ENCODE peak calls at places on chromosomes 13 and 19, in ten cellular contexts. One of them, this sample, is unnamed. For H3K4me1, the result is how much of the 10 kb centered on the place peaks cover.

GRCh38 chr13:104181526-104182231 is 1115.5 kb upstream of the SLC10A2 start:
- DNase-seq in GM23338: peak
- DNase-seq in breast epithelium: no peak
- DNase-seq in left ventricle myocardium inferior: no peak
- DNase-seq in cardiac muscle cell: no peak
- DNase-seq in A549: no peak
- DNase-seq in mucosa of descending colon: no peak
- DNase-seq in gastrocnemius medialis: no peak
- DNase-seq in colonic mucosa: no peak
- DNase-seq in left lung: no peak
- DNase-seq in this sample: no peak

GRCh38 chr19:46924874-46925547 is 64.2 kb downstream of the ARHGAP35 start:
- DNase-seq in GM23338: no peak
- DNase-seq in breast epithelium: no peak
- DNase-seq in left ventricle myocardium inferior: no peak
- DNase-seq in cardiac muscle cell: no peak
- DNase-seq in A549: peak
- DNase-seq in mucosa of descending colon: no peak
- DNase-seq in gastrocnemius medialis: no peak
- DNase-seq in colonic mucosa: peak
- DNase-seq in left lung: no peak
- DNase-seq in this sample: peak

GRCh38 chr13:47239025-47239424 is 342.2 kb upstream of the HTR2A start:
- DNase-seq in GM23338: no peak
- DNase-seq in breast epithelium: no peak
- DNase-seq in left ventricle myocardium inferior: no peak
- DNase-seq in cardiac muscle cell: no peak
- DNase-seq in A549: no peak
- DNase-seq in mucosa of descending colon: no peak
- DNase-seq in gastrocnemius medialis: no peak
- DNase-seq in colonic mucosa: no peak
- DNase-seq in left lung: no peak
- DNase-seq in this sample: no peak

GRCh38 chr19:56170261-56170660 is 5.5 kb upstream of the GALP start:
- DNase-seq in GM23338: no peak
- DNase-seq in breast epithelium: no peak
- DNase-seq in left ventricle myocardium inferior: no peak
- DNase-seq in cardiac muscle cell: peak
- DNase-seq in A549: no peak
- DNase-seq in mucosa of descending colon: no peak
- DNase-seq in gastrocnemius medialis: no peak
- DNase-seq in colonic mucosa: no peak
- DNase-seq in left lung: peak
- DNase-seq in this sample: no peak

GRCh38 chr13:110127986-110128511 is 178.9 kb downstream of the COL4A1 start:
- DNase-seq in GM23338: no peak
- DNase-seq in breast epithelium: no peak
- DNase-seq in left ventricle myocardium inferior: no peak
- DNase-seq in cardiac muscle cell: no peak
- DNase-seq in A549: no peak
- DNase-seq in mucosa of descending colon: no peak
- DNase-seq in gastrocnemius medialis: no peak
- DNase-seq in colonic mucosa: no peak
- DNase-seq in left lung: no peak
- DNase-seq in this sample: no peak

GRCh38 chr19:56120371-56121179 is 520 bp downstream of the ZNF787 start:
- DNase-seq in GM23338: peak
- DNase-seq in breast epithelium: no peak
- DNase-seq in left ventricle myocardium inferior: peak
- DNase-seq in cardiac muscle cell: peak
- DNase-seq in A549: peak
- DNase-seq in mucosa of descending colon: peak
- DNase-seq in gastrocnemius medialis: peak
- DNase-seq in colonic mucosa: peak
- DNase-seq in left lung: peak
- DNase-seq in this sample: peak

GRCh38 chr13:87827479-87827878 is 156.3 kb downstream of the SLITRK5 start:
- DNase-seq in GM23338: no peak
- DNase-seq in breast epithelium: no peak
- DNase-seq in left ventricle myocardium inferior: no peak
- DNase-seq in cardiac muscle cell: peak
- DNase-seq in A549: no peak
- DNase-seq in mucosa of descending colon: no peak
- DNase-seq in gastrocnemius medialis: no peak
- DNase-seq in colonic mucosa: no peak
- DNase-seq in left lung: no peak
- DNase-seq in this sample: no peak

GRCh38 chr13:34577051-34577450 is 365.0 kb upstream of the NBEA start:
- DNase-seq in GM23338: no peak
- DNase-seq in breast epithelium: no peak
- DNase-seq in left ventricle myocardium inferior: no peak
- DNase-seq in cardiac muscle cell: peak
- DNase-seq in A549: no peak
- DNase-seq in mucosa of descending colon: no peak
- DNase-seq in gastrocnemius medialis: no peak
- DNase-seq in colonic mucosa: no peak
- DNase-seq in left lung: no peak
- DNase-seq in this sample: no peak

DNA sequence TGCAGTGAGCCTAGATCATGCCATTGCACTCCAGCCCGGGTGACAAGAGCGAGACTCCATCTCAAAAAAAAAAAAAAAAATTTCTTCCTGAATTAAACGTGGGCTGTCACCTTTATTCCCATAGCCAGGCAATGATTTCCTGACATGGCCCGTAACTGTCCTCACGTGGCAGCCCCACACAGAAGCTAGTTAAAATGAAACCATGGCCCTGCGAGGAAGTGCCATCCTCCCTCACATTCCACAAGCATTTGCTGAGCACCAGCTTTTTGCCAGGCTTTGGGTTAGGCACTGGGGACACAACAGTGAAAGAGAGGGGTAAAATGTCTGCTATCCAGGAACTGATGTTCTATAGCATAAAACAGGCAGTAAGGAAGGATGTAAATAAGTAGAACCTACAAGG is 13.2 kb upstream of the FBXO27 start:
- DNase-seq in GM23338: no peak
- DNase-seq in breast epithelium: no peak
- DNase-seq in left ventricle myocardium inferior: no peak
- DNase-seq in cardiac muscle cell: no peak
- DNase-seq in A549: no peak
- DNase-seq in mucosa of descending colon: no peak
- DNase-seq in gastrocnemius medialis: no peak
- DNase-seq in colonic mucosa: no peak
- DNase-seq in left lung: no peak
- DNase-seq in this sample: no peak
- H3K4me1 ChIP-seq in GM23338: under half
- H3K4me1 ChIP-seq in breast epithelium: under half
- H3K4me1 ChIP-seq in left ventricle myocardium inferior: under half
- H3K4me1 ChIP-seq in cardiac muscle cell: under half
- H3K4me1 ChIP-seq in A549: under half
- H3K4me1 ChIP-seq in mucosa of descending colon: under half
- H3K4me1 ChIP-seq in gastrocnemius medialis: under half
- H3K4me1 ChIP-seq in colonic mucosa: under half
- H3K4me1 ChIP-seq in left lung: under half
- H3K4me1 ChIP-seq in this sample: under half

DNA sequence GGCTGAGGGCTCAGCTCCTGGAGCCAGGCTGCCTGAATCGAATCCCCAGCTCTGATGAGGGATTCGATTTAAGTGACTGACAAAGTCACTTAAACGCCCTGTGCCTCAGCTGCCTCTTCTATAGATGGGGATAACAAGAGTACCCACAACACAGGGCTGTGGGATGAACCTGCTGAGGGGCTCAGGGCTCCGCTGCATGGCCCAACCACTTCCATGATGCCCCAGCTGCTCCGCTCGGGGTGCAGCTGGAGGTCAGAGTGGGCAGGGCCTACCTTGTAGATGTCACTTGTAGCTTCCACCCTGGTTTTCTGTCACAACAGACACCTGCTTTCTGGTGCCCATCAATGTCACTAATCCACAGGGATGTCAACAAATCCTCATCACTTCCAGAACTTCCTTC is 39.2 kb downstream of the STK24 start:
- DNase-seq in GM23338: no peak
- DNase-seq in breast epithelium: no peak
- DNase-seq in left ventricle myocardium inferior: no peak
- DNase-seq in cardiac muscle cell: no peak
- DNase-seq in A549: no peak
- DNase-seq in mucosa of descending colon: no peak
- DNase-seq in gastrocnemius medialis: no peak
- DNase-seq in colonic mucosa: no peak
- DNase-seq in left lung: no peak
- DNase-seq in this sample: no peak
- H3K4me1 ChIP-seq in GM23338: under half
- H3K4me1 ChIP-seq in breast epithelium: under half
- H3K4me1 ChIP-seq in left ventricle myocardium inferior: half or more
- H3K4me1 ChIP-seq in cardiac muscle cell: under half
- H3K4me1 ChIP-seq in A549: under half
- H3K4me1 ChIP-seq in mucosa of descending colon: half or more
- H3K4me1 ChIP-seq in gastrocnemius medialis: half or more
- H3K4me1 ChIP-seq in colonic mucosa: under half
- H3K4me1 ChIP-seq in left lung: under half
- H3K4me1 ChIP-seq in this sample: under half

GRCh38 chr13:59356607-59357006 is 807.1 kb downstream of the DIAPH3 start:
- DNase-seq in GM23338: no peak
- DNase-seq in breast epithelium: no peak
- DNase-seq in left ventricle myocardium inferior: peak
- DNase-seq in cardiac muscle cell: peak
- DNase-seq in A549: no peak
- DNase-seq in mucosa of descending colon: no peak
- DNase-seq in gastrocnemius medialis: peak
- DNase-seq in colonic mucosa: no peak
- DNase-seq in left lung: peak
- DNase-seq in this sample: peak

GRCh38 chr13:59358014-59358413 is 805.7 kb downstream of the DIAPH3 start:
- DNase-seq in GM23338: no peak
- DNase-seq in breast epithelium: no peak
- DNase-seq in left ventricle myocardium inferior: no peak
- DNase-seq in cardiac muscle cell: no peak
- DNase-seq in A549: no peak
- DNase-seq in mucosa of descending colon: no peak
- DNase-seq in gastrocnemius medialis: no peak
- DNase-seq in colonic mucosa: no peak
- DNase-seq in left lung: no peak
- DNase-seq in this sample: no peak

GRCh38 chr13:59354665-59355064 is 809.1 kb downstream of the DIAPH3 start:
- DNase-seq in GM23338: no peak
- DNase-seq in breast epithelium: no peak
- DNase-seq in left ventricle myocardium inferior: no peak
- DNase-seq in cardiac muscle cell: no peak
- DNase-seq in A549: no peak
- DNase-seq in mucosa of descending colon: no peak
- DNase-seq in gastrocnemius medialis: no peak
- DNase-seq in colonic mucosa: no peak
- DNase-seq in left lung: no peak
- DNase-seq in this sample: no peak

GRCh38 chr13:59346861-59347470 is 816.8 kb downstream of the DIAPH3 start:
- DNase-seq in GM23338: peak
- DNase-seq in breast epithelium: no peak
- DNase-seq in left ventricle myocardium inferior: no peak
- DNase-seq in cardiac muscle cell: peak
- DNase-seq in A549: no peak
- DNase-seq in mucosa of descending colon: no peak
- DNase-seq in gastrocnemius medialis: no peak
- DNase-seq in colonic mucosa: no peak
- DNase-seq in left lung: no peak
- DNase-seq in this sample: no peak

DNA sequence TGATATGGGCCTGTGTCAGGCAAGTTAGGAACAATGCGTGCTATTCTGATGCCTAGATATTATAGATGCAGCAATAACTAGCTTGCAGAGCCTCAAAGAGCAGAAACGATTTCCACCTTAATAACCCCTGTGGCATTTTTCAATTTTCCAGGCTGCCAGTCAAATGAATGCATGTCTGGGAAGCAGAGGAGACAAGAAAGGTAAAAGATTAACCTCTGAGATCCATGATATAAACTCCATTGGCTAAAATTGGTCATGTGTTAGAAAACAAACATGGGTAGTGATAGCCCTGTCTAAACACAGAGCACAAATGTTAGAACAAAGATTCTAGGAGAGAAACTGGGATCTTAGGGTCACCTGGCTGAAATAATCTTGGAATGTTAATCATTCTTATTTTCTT is 811.1 kb downstream of the DIAPH3 start:
- DNase-seq in GM23338: no peak
- DNase-seq in breast epithelium: no peak
- DNase-seq in left ventricle myocardium inferior: no peak
- DNase-seq in cardiac muscle cell: no peak
- DNase-seq in A549: no peak
- DNase-seq in mucosa of descending colon: no peak
- DNase-seq in gastrocnemius medialis: no peak
- DNase-seq in colonic mucosa: no peak
- DNase-seq in left lung: no peak
- DNase-seq in this sample: no peak
- H3K4me1 ChIP-seq in GM23338: under half
- H3K4me1 ChIP-seq in breast epithelium: under half
- H3K4me1 ChIP-seq in left ventricle myocardium inferior: under half
- H3K4me1 ChIP-seq in cardiac muscle cell: under half
- H3K4me1 ChIP-seq in A549: under half
- H3K4me1 ChIP-seq in mucosa of descending colon: under half
- H3K4me1 ChIP-seq in gastrocnemius medialis: under half
- H3K4me1 ChIP-seq in colonic mucosa: under half
- H3K4me1 ChIP-seq in left lung: under half
- H3K4me1 ChIP-seq in this sample: under half

GRCh38 chr19:4539169-4539696 is 603 bp downstream of the LRG1 start:
- DNase-seq in GM23338: no peak
- DNase-seq in breast epithelium: no peak
- DNase-seq in left ventricle myocardium inferior: no peak
- DNase-seq in cardiac muscle cell: no peak
- DNase-seq in A549: no peak
- DNase-seq in mucosa of descending colon: no peak
- DNase-seq in gastrocnemius medialis: no peak
- DNase-seq in colonic mucosa: no peak
- DNase-seq in left lung: no peak
- DNase-seq in this sample: no peak

GRCh38 chr19:4543444-4543843 is 3.6 kb upstream of the LRG1 start:
- DNase-seq in GM23338: no peak
- DNase-seq in breast epithelium: no peak
- DNase-seq in left ventricle myocardium inferior: no peak
- DNase-seq in cardiac muscle cell: no peak
- DNase-seq in A549: no peak
- DNase-seq in mucosa of descending colon: no peak
- DNase-seq in gastrocnemius medialis: no peak
- DNase-seq in colonic mucosa: no peak
- DNase-seq in left lung: no peak
- DNase-seq in this sample: no peak

GRCh38 chr19:4539697-4540581 is at the start of gene LRG1:
- DNase-seq in GM23338: peak
- DNase-seq in breast epithelium: no peak
- DNase-seq in left ventricle myocardium inferior: no peak
- DNase-seq in cardiac muscle cell: peak
- DNase-seq in A549: no peak
- DNase-seq in mucosa of descending colon: peak
- DNase-seq in gastrocnemius medialis: no peak
- DNase-seq in colonic mucosa: peak
- DNase-seq in left lung: peak
- DNase-seq in this sample: no peak

GRCh38 chr19:4542896-4543351 is 3.1 kb upstream of the LRG1 start:
- DNase-seq in GM23338: no peak
- DNase-seq in breast epithelium: no peak
- DNase-seq in left ventricle myocardium inferior: no peak
- DNase-seq in cardiac muscle cell: no peak
- DNase-seq in A549: no peak
- DNase-seq in mucosa of descending colon: no peak
- DNase-seq in gastrocnemius medialis: no peak
- DNase-seq in colonic mucosa: no peak
- DNase-seq in left lung: no peak
- DNase-seq in this sample: no peak

DNA sequence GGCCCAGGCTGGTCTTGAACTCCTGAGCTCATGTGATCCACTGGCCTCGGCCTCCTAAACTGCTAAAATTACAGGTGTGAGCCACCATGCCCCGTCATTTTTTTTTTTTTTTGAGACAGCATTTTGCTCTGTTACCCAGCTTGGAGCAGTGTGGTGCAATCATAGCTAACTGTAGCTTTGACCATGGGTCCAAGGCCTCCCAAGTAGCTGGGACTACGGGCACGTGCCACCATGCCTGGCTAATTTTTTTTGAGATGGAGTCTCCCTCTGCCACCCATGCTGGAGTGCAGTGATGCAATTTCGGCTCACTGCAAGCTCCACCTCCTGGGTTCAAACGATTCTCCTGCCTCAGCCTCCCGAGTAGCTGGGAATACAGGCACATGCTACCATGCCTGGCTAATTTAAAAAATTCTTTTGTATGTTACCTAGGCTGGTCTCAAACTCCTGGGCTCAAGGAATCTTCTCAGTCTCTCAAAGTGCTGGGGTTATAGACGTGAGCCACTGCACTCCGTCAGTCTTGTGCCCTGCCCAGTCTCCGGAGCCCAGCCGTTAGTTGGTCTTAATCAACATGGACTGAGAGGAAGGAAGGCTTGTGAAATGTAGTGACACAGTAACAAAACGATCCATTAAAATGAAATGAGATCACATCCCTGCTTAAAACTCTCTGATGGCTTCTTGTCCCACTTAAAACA is 1.4 kb upstream of the LRG1 start:
- DNase-seq in GM23338: no peak
- DNase-seq in breast epithelium: no peak
- DNase-seq in left ventricle myocardium inferior: no peak
- DNase-seq in cardiac muscle cell: no peak
- DNase-seq in A549: no peak
- DNase-seq in mucosa of descending colon: no peak
- DNase-seq in gastrocnemius medialis: no peak
- DNase-seq in colonic mucosa: no peak
- DNase-seq in left lung: no peak
- DNase-seq in this sample: no peak
- H3K4me1 ChIP-seq in GM23338: under half
- H3K4me1 ChIP-seq in breast epithelium: under half
- H3K4me1 ChIP-seq in left ventricle myocardium inferior: under half
- H3K4me1 ChIP-seq in cardiac muscle cell: under half
- H3K4me1 ChIP-seq in A549: under half
- H3K4me1 ChIP-seq in mucosa of descending colon: under half
- H3K4me1 ChIP-seq in gastrocnemius medialis: under half
- H3K4me1 ChIP-seq in colonic mucosa: under half
- H3K4me1 ChIP-seq in left lung: under half
- H3K4me1 ChIP-seq in this sample: under half

This sample was measured in uterus.